ENCODE peak calls at places on chromosomes 3 and 15, in nine cellular contexts. A is astrocyte of the spinal cord, S is omental fat pad, Y is nephron progenitor cell, F is hepatocyte, J is fibroblast of lung, E is spleen, Q is adrenal gland, B is neural crest cell. P is an unnamed sample.

GRCh38 chr3:19901337-19901736 is 32.7 kb downstream of the EFHB start:
- DNase-seq in A (no peak), S (no peak), Y (no peak), F (no peak), J (no peak), E (no peak), Q (no peak), B (no peak), P (no peak)

GRCh38 chr3:135989247-135989646 is 23.7 kb downstream of the PPP2R3A start:
- DNase-seq in A (peak; percentile 55), S (no peak), Y (no peak), F (no peak), J (peak; percentile 88), E (no peak), Q (no peak), B (no peak), P (no peak)

GRCh38 chr3:36945326-36945980 is 599 bp upstream of the TRANK1 start:
- DNase-seq in A (no peak), S (no peak), Y (no peak), F (no peak), J (no peak), E (peak; percentile 80), Q (no peak), B (no peak), P (no peak)

GRCh38 chr3:57434041-57434440 is 110.1 kb downstream of the DNAH12 start:
- DNase-seq in A (peak; percentile 59), S (no peak), Y (peak; percentile 6), F (peak; percentile 50), J (peak; percentile 33), E (no peak), Q (no peak), B (no peak), P (no peak)

GRCh38 chr3:7978104-7978457 is 523.5 kb upstream of the LMCD1 start:
- DNase-seq in A (no peak), S (no peak), Y (no peak), F (no peak), J (peak; percentile 26), E (no peak), Q (no peak), B (peak; percentile 58), P (no peak)

GRCh38 chr15:78629031-78629715 is 8.4 kb upstream of the CHRNA3 start:
- DNase-seq in A (no peak), S (no peak), Y (no peak), F (no peak), J (no peak), E (no peak), Q (no peak), B (no peak), P (no peak)

GRCh38 chr3:69425249-69425648 is 39.4 kb upstream of the FRMD4B start:
- DNase-seq in A (peak; percentile 34), S (no peak), Y (peak; percentile 34), F (peak; percentile 49), J (peak; percentile 21), E (no peak), Q (no peak), B (peak; percentile 14), P (peak; percentile 46)

GRCh38 chr3:191379473-191379872 is 49.1 kb upstream of the UTS2B start:
- DNase-seq in A (no peak), S (no peak), Y (no peak), F (no peak), J (no peak), E (no peak), Q (no peak), B (no peak), P (no peak)

GRCh38 chr3:159711560-159712333 is 276.9 kb upstream of the IL12A start:
- DNase-seq in A (peak; percentile 91), S (no peak), Y (no peak), F (peak; percentile 69), J (peak; percentile 93), E (peak; percentile 56), Q (peak; percentile 51), B (no peak), P (peak; percentile 31)

GRCh38 chr3:11247362-11247761 is 24.8 kb upstream of the ATG7 start:
- DNase-seq in A (no peak), S (no peak), Y (no peak), F (no peak), J (no peak), E (no peak), Q (no peak), B (no peak), P (no peak)

GRCh38 chr15:39969871-39970270 is 36.0 kb downstream of the EIF2AK4 start:
- DNase-seq in A (peak; percentile 61), S (peak; percentile 75), Y (no peak), F (no peak), J (peak; percentile 76), E (no peak), Q (no peak), B (no peak), P (no peak)

GRCh38 chr3:63863150-63864007 is at the start of the genes ATXN7 and THOC7:
- DNase-seq in A (peak; percentile 57), S (no peak), Y (peak; percentile 82), F (peak; percentile 85), J (peak; percentile 54), E (peak; percentile 95), Q (peak; percentile 62), B (peak; percentile 67), P (peak; percentile 64)

GRCh38 chr3:28118087-28118486 is 123.3 kb upstream of the CMC1 start:
- DNase-seq in A (no peak), S (no peak), Y (no peak), F (no peak), J (no peak), E (no peak), Q (no peak), B (no peak), P (no peak)

GRCh38 chr3:184005981-184006507 is 11.6 kb downstream of the ABCC5 start:
- DNase-seq in A (peak; percentile 42), S (peak; percentile 25), Y (no peak), F (peak; percentile 86), J (peak; percentile 64), E (peak; percentile 82), Q (peak; percentile 84), B (no peak), P (peak; percentile 22)

GRCh38 chr3:195889843-195890407 is 18.4 kb downstream of the TNK2 start:
- DNase-seq in A (no peak), S (no peak), Y (no peak), F (no peak), J (no peak), E (no peak), Q (no peak), B (no peak), P (no peak)
- TF ChIP-seq CTCF in A (no peak), S (no peak), Y (no peak), F (no peak), J (no peak), E (no peak), Q (no peak), B (no peak), P (no peak)

GRCh38 chr3:72271923-72272322 is 487.0 kb upstream of the PROK2 start:
- DNase-seq in A (no peak), S (no peak), Y (no peak), F (no peak), J (no peak), E (no peak), Q (no peak), B (no peak), P (no peak)

GRCh38 chr3:72272356-72272755 is 487.4 kb upstream of the PROK2 start:
- DNase-seq in A (no peak), S (no peak), Y (no peak), F (no peak), J (no peak), E (no peak), Q (no peak), B (no peak), P (no peak)

GRCh38 chr3:72274511-72275295 is 489.8 kb upstream of the PROK2 start:
- DNase-seq in A (peak; percentile 80), S (no peak), Y (peak; percentile 36), F (peak; percentile 69), J (peak; percentile 80), E (no peak), Q (peak; percentile 39), B (no peak), P (no peak)

GRCh38 chr3:72275296-72275820 is 490.4 kb upstream of the PROK2 start:
- DNase-seq in A (no peak), S (no peak), Y (no peak), F (no peak), J (peak; percentile 11), E (no peak), Q (no peak), B (no peak), P (no peak)

DNA sequence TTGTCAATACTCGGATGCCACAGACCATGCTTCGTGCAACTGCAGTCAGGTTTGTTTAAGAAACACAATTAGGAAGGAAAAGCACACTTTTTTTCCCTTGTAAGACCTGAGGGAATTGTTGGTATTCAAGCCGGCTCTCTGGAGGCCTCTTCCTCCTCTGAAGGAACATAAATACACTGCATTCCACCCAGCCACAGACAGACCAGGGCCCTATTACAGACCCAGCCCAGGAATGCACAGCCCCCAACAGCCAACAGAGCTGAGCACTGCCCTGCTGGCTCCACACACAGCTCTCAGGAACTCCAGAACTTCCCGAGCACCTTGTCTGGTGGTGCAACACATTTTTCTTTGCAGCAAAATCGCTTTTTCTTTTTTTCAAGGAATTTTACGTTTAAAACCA is 488.7 kb upstream of the PROK2 start:
- DNase-seq in A (peak; percentile 94), S (no peak), Y (peak; percentile 59), F (peak; percentile 71), J (peak; percentile 97), E (no peak), Q (no peak), B (no peak), P (peak; percentile 37)
- TF ChIP-seq CTCF in A (no peak), S (no peak), Y (no peak), F (no peak), J (no peak), E (no peak), Q (no peak), B (no peak), P (no peak)

GRCh38 chr3:129441782-129442181 is 1.8 kb downstream of the IFT122 start:
- DNase-seq in A (peak; percentile 53), S (no peak), Y (no peak), F (no peak), J (peak; percentile 62), E (no peak), Q (no peak), B (no peak), P (no peak)
- TF ChIP-seq CTCF in A (no peak), S (no peak), Y (no peak), F (no peak), J (peak; percentile 23), E (no peak), Q (no peak), B (no peak), P (no peak)

DNA sequence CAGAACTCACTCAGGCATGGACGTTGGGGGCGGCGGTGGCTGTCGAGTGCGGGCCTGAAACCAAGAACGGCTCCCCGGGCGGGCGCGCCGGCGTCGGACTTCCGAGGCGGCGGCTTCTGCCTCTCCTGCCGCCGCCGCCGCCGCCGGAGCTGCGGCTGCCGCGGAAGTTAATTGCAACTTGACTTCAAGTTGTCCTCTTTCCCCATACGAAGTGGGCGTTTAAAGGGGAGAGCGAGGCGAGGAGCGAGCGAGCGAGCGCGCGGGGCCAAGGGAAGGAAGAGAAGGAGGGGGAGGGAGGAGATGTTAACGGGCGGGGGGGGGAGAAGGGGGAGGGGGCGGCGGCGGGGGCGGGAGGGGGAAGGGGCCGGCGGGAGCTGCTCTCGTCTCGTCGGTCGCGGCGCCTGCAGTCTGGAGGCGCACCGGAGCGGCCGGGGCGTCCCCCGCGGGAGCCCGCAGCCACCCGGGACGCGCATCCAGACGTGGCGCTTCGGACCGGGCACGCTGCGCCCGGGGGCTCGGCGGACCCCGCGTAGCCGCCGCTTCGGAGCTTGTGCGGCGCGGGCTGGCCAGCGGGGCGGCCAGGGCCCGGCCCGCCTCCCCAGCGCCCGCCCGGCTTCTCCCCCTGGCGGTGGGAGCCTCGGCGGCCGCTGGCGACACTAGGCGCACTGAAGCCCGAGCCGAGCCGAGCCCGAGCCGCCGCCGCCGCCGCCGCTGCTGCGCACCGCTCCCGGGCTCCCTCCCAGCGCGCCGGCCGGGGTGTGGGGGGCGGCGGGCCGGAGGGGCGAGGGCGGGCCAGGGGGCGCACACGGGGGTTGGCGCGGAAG is 19.7 kb upstream of the SATB1 start:
- DNase-seq in A (peak; percentile 56), S (no peak), Y (peak; percentile 87), F (peak; percentile 89), J (peak; percentile 59), E (peak; percentile 95), Q (peak; percentile 64), B (peak; percentile 70), P (peak; percentile 85)
- TF ChIP-seq CTCF in A (peak; percentile 46), S (no peak), Y (no peak), F (peak; percentile 28), J (no peak), E (no peak), Q (no peak), B (peak; percentile 60), P (peak; percentile 15)